ENCODE peak calls at places on chromosomes 4 and X, in four cellular contexts. M is fibroblast of lung, I is brain microvascular endothelial cell, W is endodermal cell. J is an unnamed sample.

GRCh38 chrX:9342581-9343051 is 122.2 kb upstream of the TBL1X start:
- DNase-seq in M (peak; percentile 80), I (peak; percentile 69), W (peak; percentile 88), J (no peak)

GRCh38 chrX:13752646-13753045 is 18.1 kb downstream of the OFD1 start:
- DNase-seq in M (no peak), I (no peak), W (no peak), J (no peak)

GRCh38 chrX:23802431-23802830 is 19.5 kb downstream of the SAT1 start:
- DNase-seq in M (peak; percentile 23), I (no peak), W (no peak), J (no peak)

GRCh38 chr4:87532907-87533306 is 3.7 kb upstream of the SPARCL1 start:
- DNase-seq in M (no peak), I (no peak), W (no peak), J (no peak)

GRCh38 chr4:84492290-84492689 is 6.8 kb downstream of the NKX6-1 start:
- DNase-seq in M (no peak), I (no peak), W (peak; percentile 56), J (no peak)

GRCh38 chr4:1337951-1338751 is 8.9 kb upstream of the UVSSA start:
- DNase-seq in M (no peak), I (no peak), W (no peak), J (no peak)

GRCh38 chrX:119004920-119005524 is 30.6 kb downstream of the LONRF3 start:
- DNase-seq in M (peak; percentile 20), I (peak; percentile 33), W (peak; percentile 87), J (peak; percentile 14)

GRCh38 chr4:121995790-121996537 is 44.1 kb upstream of the TRPC3 start:
- DNase-seq in M (no peak), I (no peak), W (no peak), J (peak; percentile 22)

GRCh38 chr4:41143721-41144379 is 70.5 kb downstream of the APBB2 start:
- DNase-seq in M (peak; percentile 53), I (no peak), W (no peak), J (no peak)

GRCh38 chr4:149095798-149096197 is 653.6 kb upstream of the NR3C2 start:
- DNase-seq in M (peak; percentile 89), I (peak; percentile 2), W (no peak), J (no peak)

GRCh38 chr4:77044458-77045124 is 31.2 kb downstream of the CCNI start:
- DNase-seq in M (peak; percentile 63), I (no peak), W (no peak), J (peak; percentile 50)

GRCh38 chr4:173752610-173753009 is 222.6 kb upstream of the HAND2 start:
- DNase-seq in M (no peak), I (no peak), W (peak; percentile 94), J (no peak)

GRCh38 chr4:151165205-151166000 is 66.0 kb downstream of the RPS3A start:
- DNase-seq in M (no peak), I (no peak), W (no peak), J (no peak)

GRCh38 chrX:151505796-151506195 is 57.7 kb upstream of the PASD1 start:
- DNase-seq in M (no peak), I (no peak), W (peak; percentile 79), J (peak; percentile 13)

GRCh38 chrX:13719192-13719856 is 15.1 kb downstream of the TRAPPC2 start:
- DNase-seq in M (peak; percentile 33), I (peak; percentile 21), W (no peak), J (no peak)

GRCh38 chr4:169278669-169279068 is 7.9 kb upstream of the SH3RF1 start:
- DNase-seq in M (no peak), I (no peak), W (no peak), J (no peak)

GRCh38 chrX:134792077-134792476 is 133.8 kb upstream of the PLAC1 start:
- DNase-seq in M (peak; percentile 16), I (no peak), W (no peak), J (no peak)

GRCh38 chr4:113636877-113637276 is 124.7 kb downstream of the CAMK2D start:
- DNase-seq in M (peak; percentile 93), I (peak; percentile 64), W (no peak), J (no peak)

GRCh38 chrX:28039258-28039657 is 58.0 kb upstream of the DCAF8L1 start:
- DNase-seq in M (no peak), I (no peak), W (no peak), J (no peak)
- TF ChIP-seq CTCF in M (no peak), I (no peak), W (no peak), J (no peak)

GRCh38 chr4:133152801-133153526 is 3.9 kb downstream of the PCDH10 start:
- DNase-seq in M (peak; percentile 60), I (peak; percentile 13), W (peak; percentile 46), J (no peak)
- H3K27me3 ChIP-seq in M (peaks cover 3% of the 10 kb centered on the region), I (no peaks in the 10 kb centered on the region), W (no peaks in the 10 kb centered on the region), J (peaks cover 44% of the 10 kb centered on the region)

GRCh38 chr4:25847329-25847728 is 15.5 kb downstream of the SEL1L3 start:
- DNase-seq in M (peak; percentile 63), I (peak; percentile 20), W (no peak), J (no peak)

GRCh38 chr4:25842229-25842840 is 20.5 kb downstream of the SEL1L3 start:
- DNase-seq in M (no peak), I (no peak), W (peak; percentile 75), J (no peak)

GRCh38 chr4:25845841-25846653 is 16.7 kb downstream of the SEL1L3 start:
- DNase-seq in M (no peak), I (no peak), W (no peak), J (no peak)

GRCh38 chr4:25844957-25845712 is 17.7 kb downstream of the SEL1L3 start:
- DNase-seq in M (no peak), I (no peak), W (no peak), J (no peak)

GRCh38 chr4:25843340-25844097 is 19.3 kb downstream of the SEL1L3 start:
- DNase-seq in M (no peak), I (no peak), W (no peak), J (peak; percentile 60)
- H3K4me3 ChIP-seq in M (no peak overlapping the region), I (no peak overlapping the region), W (no peak overlapping the region), J (no peak overlapping the region)

DNA sequence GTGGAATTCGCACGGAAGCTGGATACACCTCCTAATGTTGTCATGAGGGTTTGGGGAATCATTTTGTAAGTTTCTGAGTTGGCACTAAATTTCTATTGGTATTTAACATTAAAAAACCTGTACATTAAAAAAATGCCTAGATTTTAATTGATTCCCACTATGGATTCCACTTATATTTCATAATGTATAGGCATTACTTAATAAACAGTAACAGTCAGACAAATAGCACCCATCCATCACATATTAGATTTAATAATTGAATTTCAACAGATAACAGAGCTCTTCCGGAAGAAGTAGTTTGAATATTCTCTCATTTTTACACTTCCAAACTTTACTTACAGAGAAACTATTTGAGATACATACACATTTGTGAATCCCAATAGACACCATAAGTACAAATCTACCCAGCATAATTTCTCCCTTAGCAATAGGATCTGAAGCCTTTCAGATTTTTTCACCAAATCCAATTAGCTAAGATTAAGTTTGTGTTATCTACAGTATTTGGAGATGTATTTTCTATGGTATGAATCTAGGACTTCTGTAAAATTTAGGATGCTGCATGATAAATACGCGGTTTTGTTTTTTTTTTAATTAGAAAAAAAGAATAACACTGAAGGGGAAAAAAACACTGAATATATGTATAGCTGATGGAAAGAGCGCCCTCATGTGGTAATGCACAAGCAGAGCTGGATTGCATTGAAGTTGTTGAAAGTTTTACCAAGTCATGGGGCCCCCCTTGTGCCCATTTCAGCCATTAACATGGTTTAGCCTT is 12.2 kb upstream of the ODAM start:
- DNase-seq in M (peak; percentile 23), I (peak; percentile 67), W (peak; percentile 71), J (peak; percentile 44)
- TF ChIP-seq CTCF in M (peak; percentile 44), I (peak; percentile 86), W (peak; percentile 95), J (peak; percentile 78)

DNA sequence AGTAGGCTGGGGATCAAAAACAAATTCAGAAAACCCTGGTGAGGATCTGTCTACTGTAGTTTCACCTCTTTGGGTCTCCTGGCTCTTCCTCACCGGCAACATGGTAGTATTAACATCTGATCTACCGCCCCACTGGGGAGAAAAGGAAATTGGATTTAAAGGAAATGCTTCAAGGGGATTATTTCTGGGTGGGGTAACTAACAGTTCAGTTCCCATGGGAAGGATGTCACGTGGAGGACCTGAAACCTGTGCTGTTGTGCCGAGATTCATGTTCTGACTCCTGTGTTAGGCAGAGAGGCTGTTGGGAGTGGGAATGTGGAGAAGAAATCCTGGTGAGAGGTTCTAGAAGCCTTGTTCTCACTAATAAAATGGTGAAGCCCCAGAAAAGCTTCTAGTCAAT is 254.4 kb downstream of the BCOR start:
- DNase-seq in M (no peak), I (no peak), W (no peak), J (no peak)
- H3K27me3 ChIP-seq in M (no peaks in the 10 kb centered on the region), I (no peaks in the 10 kb centered on the region), W (no peaks in the 10 kb centered on the region), J (no peaks in the 10 kb centered on the region)

GRCh38 chr4:126790633-126791032 is 842.1 kb upstream of the INTU start:
- DNase-seq in M (peak; percentile 17), I (peak; percentile 33), W (no peak), J (no peak)

GRCh38 chr4:126779446-126780166 is 853.2 kb upstream of the INTU start:
- DNase-seq in M (no peak), I (no peak), W (peak; percentile 50), J (no peak)

DNA sequence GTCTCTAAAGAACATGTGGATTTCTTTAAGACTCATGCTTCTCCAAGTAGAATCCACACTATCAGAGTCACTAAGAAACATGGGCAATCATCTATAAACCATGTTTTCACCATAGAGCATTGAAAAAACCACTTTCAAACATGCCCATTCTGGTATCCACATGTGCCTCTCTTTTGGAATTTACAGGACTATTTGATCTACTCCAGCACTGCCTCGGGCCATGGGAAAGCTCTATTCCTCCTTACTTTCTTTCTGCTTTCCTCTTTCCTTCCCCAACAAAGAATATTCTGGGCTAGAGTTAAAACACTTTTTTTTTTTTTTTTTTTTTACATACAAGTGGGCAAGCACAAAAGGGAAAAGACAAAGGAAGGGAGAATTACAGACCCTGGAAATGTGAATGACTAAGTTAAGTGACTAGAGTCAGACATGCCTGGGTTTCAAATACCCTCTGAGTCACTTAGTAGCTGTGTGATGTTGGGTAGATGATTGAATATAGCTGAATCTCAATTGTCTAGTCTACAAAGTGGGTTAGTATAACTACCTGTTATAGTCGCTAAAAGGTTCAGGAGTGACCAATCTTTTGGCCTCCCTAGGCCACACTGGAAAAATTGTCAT is 847.7 kb upstream of the INTU start:
- DNase-seq in M (peak; percentile 48), I (no peak), W (no peak), J (peak; percentile 87)
- H3K4me3 ChIP-seq in M (no peak overlapping the region), I (no peak overlapping the region), W (no peak overlapping the region), J (no peak overlapping the region)

GRCh38 chr4:47485047-47485692 is at the start of gene ATP10D:
- DNase-seq in M (peak; percentile 94), I (peak; percentile 91), W (peak; percentile 97), J (peak; percentile 83)
- TF ChIP-seq CTCF in M (no peak), I (peak; percentile 38), W (peak; percentile 33), J (peak; percentile 18)